ENCODE peak calls at places on chromosomes 5 and 9, in eight cellular contexts. N, S, Z, F, G, V, U and L are unnamed samples.

GRCh38 chr9:35070823-35071813 is 1.3 kb downstream of the VCP start:
- DNase-seq in V (no peak), U (no peak), Z (no peak), S (no peak), G (no peak), F (peak), N (peak), L (no peak)

GRCh38 chr5:54658014-54658413 is 140.5 kb downstream of the SNX18 start:
- DNase-seq in Z (no peak), U (no peak), N (no peak), S (peak), V (no peak), G (no peak), F (no peak), L (peak)

GRCh38 chr5:67045816-67046740 is 150.5 kb downstream of the CD180 start:
- DNase-seq in Z (no peak), V (no peak), N (no peak), F (no peak), S (no peak), U (no peak), G (no peak), L (no peak)

GRCh38 chr5:52787600-52788504 is at the start of the genes ITGA1 and PELO:
- DNase-seq in S (peak), Z (peak), F (peak), G (peak), V (peak), U (peak), N (no peak), L (peak)

GRCh38 chr5:128538249-128539037 is 398 bp upstream of the FBN2 start:
- DNase-seq in U (peak), S (peak), N (no peak), F (no peak), V (peak), Z (peak), G (peak), L (peak)

GRCh38 chr5:138498381-138498780 is 33.1 kb downstream of the EGR1 start:
- DNase-seq in U (no peak), V (no peak), N (no peak), S (no peak), Z (no peak), G (no peak), F (no peak), L (no peak)

GRCh38 chr5:121144764-121145163 is 680.7 kb downstream of the PRR16 start:
- DNase-seq in U (no peak), G (no peak), Z (no peak), V (no peak), S (no peak), F (no peak), N (no peak), L (no peak)

GRCh38 chr5:22242532-22242931 is 610.6 kb downstream of the CDH12 start:
- DNase-seq in Z (no peak), F (no peak), N (no peak), S (no peak), U (no peak), G (no peak), V (no peak), L (peak)

GRCh38 chr9:126724226-126724625 is 80.6 kb upstream of the ZBTB43 start:
- DNase-seq in U (no peak), F (no peak), S (no peak), G (no peak), Z (no peak), N (no peak), V (no peak), L (no peak)

GRCh38 chr9:97873877-97874276 is 20.9 kb downstream of the FOXE1 start:
- DNase-seq in G (no peak), S (no peak), Z (no peak), F (no peak), U (no peak), N (no peak), V (no peak), L (no peak)

GRCh38 chr5:112529525-112529924 is 110.4 kb upstream of the EPB41L4A start:
- DNase-seq in N (peak), G (no peak), S (no peak), Z (no peak), F (peak), V (no peak), U (no peak), L (no peak)

GRCh38 chr5:160281275-160281674 is 31.1 kb downstream of the CCNJL start:
- DNase-seq in N (no peak), F (no peak), U (no peak), Z (no peak), V (no peak), G (no peak), S (no peak), L (no peak)
- H3K27ac ChIP-seq in N (no peak), F (no peak), U (no peak), Z (no peak), V (peak), G (no peak), S (no peak), L (no peak)

GRCh38 chr9:86043586-86043985 is 55.8 kb downstream of the GOLM1 start:
- DNase-seq in V (no peak), F (no peak), Z (no peak), U (no peak), S (no peak), G (no peak), N (no peak), L (no peak)

GRCh38 chr9:86043999-86044398 is 55.4 kb downstream of the GOLM1 start:
- DNase-seq in F (no peak), G (no peak), U (no peak), N (no peak), S (no peak), V (no peak), Z (no peak), L (no peak)

GRCh38 chr9:86041331-86041741 is 58.0 kb downstream of the GOLM1 start:
- DNase-seq in Z (no peak), G (no peak), N (no peak), F (peak), S (no peak), U (no peak), V (no peak), L (no peak)

GRCh38 chr9:86040281-86041155 is 58.8 kb downstream of the GOLM1 start:
- DNase-seq in F (no peak), U (no peak), G (no peak), Z (no peak), V (no peak), S (no peak), N (no peak), L (no peak)

DNA sequence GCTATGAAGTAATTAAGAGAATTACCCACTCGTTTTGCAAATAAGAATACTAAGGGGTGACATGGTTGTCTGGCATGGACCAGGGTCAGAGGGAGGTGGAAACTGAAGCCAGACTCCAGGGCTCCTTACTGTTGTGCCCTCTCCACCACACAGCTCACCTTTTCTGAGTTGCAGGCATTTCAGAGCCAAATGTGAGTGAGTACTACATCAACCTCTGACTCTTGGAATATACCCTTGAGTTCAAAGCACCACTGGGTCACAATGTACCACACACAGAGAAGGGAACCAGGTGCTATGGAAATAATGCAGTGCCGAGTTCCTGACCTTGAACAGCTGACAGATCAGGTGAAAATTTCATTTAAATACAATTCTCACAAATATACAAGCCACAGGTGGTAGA is 57.1 kb downstream of the GOLM1 start:
- DNase-seq in G (no peak), F (no peak), S (no peak), N (no peak), Z (no peak), V (no peak), U (no peak), L (no peak)
- H3K27ac ChIP-seq in G (no peak), F (no peak), S (no peak), N (no peak), Z (no peak), V (no peak), U (no peak), L (no peak)

GRCh38 chr5:101035425-101035824 is 132.3 kb upstream of the ST8SIA4 start:
- DNase-seq in Z (no peak), N (no peak), G (no peak), S (no peak), F (no peak), V (no peak), U (no peak), L (no peak)
- H3K27ac ChIP-seq in Z (no peak), N (no peak), G (no peak), S (no peak), F (no peak), V (no peak), U (no peak), L (no peak)

GRCh38 chr5:37888476-37888875 is 48.6 kb upstream of the GDNF start:
- DNase-seq in S (no peak), Z (no peak), V (no peak), U (no peak), N (no peak), F (no peak), G (no peak), L (no peak)

GRCh38 chr5:37889612-37890317 is 49.9 kb upstream of the GDNF start:
- DNase-seq in F (no peak), G (no peak), S (no peak), U (no peak), V (no peak), N (no peak), Z (no peak), L (no peak)

GRCh38 chr5:37881359-37881758 is 41.5 kb upstream of the GDNF start:
- DNase-seq in N (no peak), F (no peak), G (no peak), Z (no peak), V (no peak), S (no peak), U (no peak), L (no peak)

GRCh38 chr5:37882636-37883035 is 42.8 kb upstream of the GDNF start:
- DNase-seq in N (no peak), G (no peak), F (no peak), S (no peak), Z (no peak), V (no peak), U (no peak), L (no peak)

DNA sequence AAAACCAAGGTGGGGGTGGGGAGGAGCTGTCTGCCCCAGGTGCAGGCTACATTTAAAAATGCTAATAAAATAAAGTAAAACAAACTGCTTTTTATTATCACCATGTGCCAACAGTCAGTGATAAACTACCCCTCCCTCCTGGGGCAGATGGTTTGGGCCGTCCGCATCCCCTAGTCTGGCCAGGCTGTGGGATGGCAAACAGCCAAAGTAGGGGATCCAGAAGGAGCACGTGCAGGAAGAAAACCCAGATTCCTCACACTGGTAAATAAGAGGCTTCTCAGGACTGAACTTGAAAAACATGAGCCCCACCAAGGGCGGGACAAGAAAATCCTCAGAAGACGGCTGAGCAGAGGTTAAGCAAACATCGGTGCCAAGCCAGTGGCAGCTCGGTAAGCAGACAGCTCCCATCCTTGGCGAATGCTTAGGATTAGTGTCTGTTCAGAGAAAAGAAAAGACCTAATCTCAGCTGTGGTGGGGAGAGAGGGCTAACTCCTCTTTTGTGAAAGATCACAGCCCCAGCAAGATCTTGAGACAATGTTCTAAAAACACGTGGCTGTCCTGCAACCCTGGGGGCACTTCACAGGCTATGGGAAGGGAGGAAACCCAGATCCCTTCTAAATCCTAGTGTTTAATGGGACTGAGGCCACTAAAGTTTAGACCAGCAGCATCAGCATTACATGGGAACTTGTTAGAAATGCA is 46.5 kb upstream of the GDNF start:
- DNase-seq in N (no peak), V (no peak), U (no peak), Z (peak), S (no peak), F (no peak), G (no peak), L (peak)
- H3K27ac ChIP-seq in N (no peak), V (no peak), U (no peak), Z (no peak), S (no peak), F (no peak), G (no peak), L (no peak)

GRCh38 chr5:56211298-56211865 is 21.7 kb downstream of the ANKRD55 start:
- DNase-seq in V (no peak), N (no peak), G (no peak), F (no peak), U (no peak), Z (no peak), S (no peak), L (peak)
- H3K27ac ChIP-seq in V (no peak), N (no peak), G (no peak), F (no peak), U (no peak), Z (no peak), S (no peak), L (peak)

DNA sequence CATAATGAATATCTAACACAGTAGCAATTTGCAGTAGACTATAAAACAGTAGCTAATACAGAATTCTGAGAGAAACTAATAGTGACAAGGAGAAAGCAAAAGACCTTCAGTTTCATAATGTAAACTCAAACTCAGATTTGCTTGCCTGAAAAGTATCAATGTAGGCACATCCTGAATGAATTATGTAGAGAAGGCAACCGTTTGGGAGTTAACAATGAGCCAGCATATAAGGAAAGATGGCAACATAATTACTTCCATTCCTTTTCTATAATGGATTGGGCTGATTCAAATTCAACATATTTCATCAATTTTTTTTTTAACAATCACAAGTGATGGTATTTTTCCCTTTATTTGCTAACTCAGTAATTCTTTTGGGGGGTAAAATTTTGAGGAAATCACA is 261.6 kb downstream of the SEMA5A start:
- DNase-seq in Z (no peak), F (no peak), V (no peak), G (no peak), N (no peak), S (no peak), U (no peak), L (no peak)
- H3K27ac ChIP-seq in Z (no peak), F (no peak), V (no peak), G (no peak), N (no peak), S (no peak), U (peak), L (peak)

GRCh38 chr5:9456435-9457042 is 89.3 kb downstream of the SEMA5A start:
- DNase-seq in F (no peak), G (no peak), S (no peak), N (no peak), V (no peak), U (no peak), Z (no peak), L (no peak)
- H3K27ac ChIP-seq in F (no peak), G (no peak), S (no peak), N (no peak), V (no peak), U (no peak), Z (no peak), L (peak)